ENCODE peak calls at places on chromosome 12, in four cellular contexts. One of them, this sample, is unnamed.

GRCh38 chr12:93145086-93145485 is 216.0 kb upstream of the EEA1 start:
- DNase-seq in DMS153: peak; percentile 28
- DNase-seq in HS-27A: no peak
- DNase-seq in astrocyte of the hippocampus: no peak
- DNase-seq in this sample: no peak

GRCh38 chr12:31867292-31867691 is 91.9 kb upstream of the RESF1 start:
- DNase-seq in DMS153: no peak
- DNase-seq in astrocyte of the hippocampus: no peak
- DNase-seq in HS-27A: no peak
- DNase-seq in this sample: no peak

GRCh38 chr12:68455676-68456345 is 123.6 kb upstream of the MDM1 start:
- DNase-seq in HS-27A: no peak
- DNase-seq in DMS153: peak; percentile 46
- DNase-seq in astrocyte of the hippocampus: no peak
- DNase-seq in this sample: no peak

GRCh38 chr12:100951756-100952155 is 157.2 kb downstream of the ANO4 start:
- DNase-seq in DMS153: no peak
- DNase-seq in astrocyte of the hippocampus: no peak
- DNase-seq in HS-27A: no peak
- DNase-seq in this sample: no peak

GRCh38 chr12:100253437-100253836 is 13.4 kb downstream of the DEPDC4 start:
- DNase-seq in astrocyte of the hippocampus: no peak
- DNase-seq in HS-27A: no peak
- DNase-seq in DMS153: no peak
- DNase-seq in this sample: no peak

GRCh38 chr12:120229071-120229582 is 28.2 kb upstream of the RPLP0 start:
- DNase-seq in HS-27A: no peak
- DNase-seq in DMS153: no peak
- DNase-seq in astrocyte of the hippocampus: no peak
- DNase-seq in this sample: no peak

GRCh38 chr12:100675432-100675831 is 101.9 kb downstream of the GAS2L3 start:
- DNase-seq in astrocyte of the hippocampus: peak; percentile 50
- DNase-seq in HS-27A: no peak
- DNase-seq in DMS153: peak; percentile 28
- DNase-seq in this sample: no peak

GRCh38 chr12:114013601-114014345 is 47.6 kb upstream of the RBM19 start:
- DNase-seq in HS-27A: peak; percentile 3
- DNase-seq in DMS153: peak; percentile 74
- DNase-seq in astrocyte of the hippocampus: peak; percentile 2
- DNase-seq in this sample: no peak

GRCh38 chr12:53481957-53482586 is 17.2 kb downstream of the MAP3K12 start:
- DNase-seq in HS-27A: no peak
- DNase-seq in astrocyte of the hippocampus: peak; percentile 48
- DNase-seq in DMS153: no peak
- DNase-seq in this sample: no peak

GRCh38 chr12:121893901-121894540 is 5.4 kb downstream of the PSMD9 start:
- DNase-seq in HS-27A: no peak
- DNase-seq in astrocyte of the hippocampus: peak; percentile 78
- DNase-seq in DMS153: no peak
- DNase-seq in this sample: no peak

GRCh38 chr12:100752841-100753240 is 41.7 kb upstream of the ANO4 start:
- DNase-seq in HS-27A: no peak
- DNase-seq in DMS153: no peak
- DNase-seq in astrocyte of the hippocampus: peak; percentile 42
- DNase-seq in this sample: no peak

GRCh38 chr12:125983784-125984510 is 918.7 kb downstream of the AACS start:
- DNase-seq in HS-27A: no peak
- DNase-seq in DMS153: no peak
- DNase-seq in astrocyte of the hippocampus: peak; percentile 51
- DNase-seq in this sample: no peak

GRCh38 chr12:20268121-20268732 is 100.1 kb upstream of the PDE3A start:
- DNase-seq in DMS153: no peak
- DNase-seq in HS-27A: peak; percentile 19
- DNase-seq in astrocyte of the hippocampus: peak; percentile 27
- DNase-seq in this sample: no peak

GRCh38 chr12:93780115-93780641 is 103.0 kb downstream of the CRADD start:
- DNase-seq in DMS153: no peak
- DNase-seq in astrocyte of the hippocampus: no peak
- DNase-seq in HS-27A: no peak
- DNase-seq in this sample: no peak

GRCh38 chr12:128567730-128568129 is 256.0 kb downstream of the SLC15A4 start:
- DNase-seq in HS-27A: no peak
- DNase-seq in DMS153: no peak
- DNase-seq in astrocyte of the hippocampus: no peak
- DNase-seq in this sample: no peak

This sample was measured in amygdala.